ENCODE peak calls at places on chromosomes 16 and 17, in eight cellular contexts. L is MM.1S, W is endothelial cell of umbilical vein, N is mucosa of descending colon, Y is H1, O is ascending aorta, G is adrenal gland, D is right cardiac atrium. V is an unnamed sample. For H3K9me3, the result is how much of the 10 kb centered on the place peaks cover.

GRCh38 chr17:7955414-7956042 is 23.5 kb downstream of the CNTROB start:
- DNase-seq in L (no peak), W (no peak), N (no peak), Y (no peak), O (no peak), G (no peak), D (no peak), V (no peak)

GRCh38 chr16:10988164-10988803 is 43.9 kb downstream of the CLEC16A start:
- DNase-seq in L (no peak), W (no peak), N (no peak), Y (no peak), O (no peak), G (no peak), D (no peak), V (no peak)

GRCh38 chr17:75976175-75976848 is 2.7 kb downstream of the ACOX1 start:
- DNase-seq in L (no peak), W (no peak), N (peak), Y (no peak), O (no peak), G (no peak), D (no peak), V (no peak)

GRCh38 chr17:65807361-65807760 is 245.9 kb upstream of the AXIN2 start:
- DNase-seq in L (no peak), W (no peak), N (no peak), Y (no peak), O (no peak), G (no peak), D (no peak), V (no peak)

GRCh38 chr17:35736236-35736635 is 4.8 kb downstream of the RASL10B start:
- DNase-seq in L (no peak), W (no peak), N (no peak), Y (no peak), O (no peak), G (no peak), D (no peak), V (no peak)

GRCh38 chr17:42436401-42436800 is 13.3 kb upstream of the CAVIN1 start:
- DNase-seq in L (no peak), W (peak), N (no peak), Y (no peak), O (no peak), G (no peak), D (no peak), V (peak)

GRCh38 chr17:47884905-47885735 is 10.9 kb upstream of the SP2 start:
- DNase-seq in L (no peak), W (no peak), N (peak), Y (no peak), O (no peak), G (no peak), D (no peak), V (no peak)

GRCh38 chr17:27567563-27567859 is 63.5 kb upstream of the LGALS9 start:
- DNase-seq in L (no peak), W (no peak), N (no peak), Y (no peak), O (no peak), G (no peak), D (no peak), V (no peak)

GRCh38 chr16:85369741-85370528 is 243.2 kb upstream of the GSE1 start:
- DNase-seq in L (peak), W (no peak), N (peak), Y (no peak), O (no peak), G (peak), D (peak), V (peak)

GRCh38 chr17:73638556-73638955 is 5.7 kb downstream of the SDK2 start:
- DNase-seq in L (no peak), W (no peak), N (no peak), Y (no peak), O (no peak), G (no peak), D (no peak), V (no peak)

GRCh38 chr17:10182785-10183184 is 15.6 kb downstream of the GAS7 start:
- DNase-seq in L (no peak), W (no peak), N (no peak), Y (no peak), O (no peak), G (no peak), D (no peak), V (no peak)

GRCh38 chr17:1643293-1643998 is 2.1 kb downstream of the SCARF1 start:
- DNase-seq in L (peak), W (no peak), N (peak), Y (no peak), O (no peak), G (no peak), D (peak), V (no peak)

GRCh38 chr16:12390074-12390473 is 413.5 kb downstream of the SNX29 start:
- DNase-seq in L (no peak), W (no peak), N (no peak), Y (no peak), O (no peak), G (no peak), D (no peak), V (peak)

GRCh38 chr17:38724337-38724988 is 5.7 kb upstream of the CISD3 start:
- DNase-seq in L (no peak), W (peak), N (peak), Y (no peak), O (no peak), G (peak), D (peak), V (no peak)

GRCh38 chr17:77435272-77436057 is 294.7 kb downstream of the SEC14L1 start:
- DNase-seq in L (no peak), W (no peak), N (no peak), Y (no peak), O (no peak), G (no peak), D (no peak), V (no peak)

GRCh38 chr17:65678534-65678933 is 117.1 kb upstream of the AXIN2 start:
- DNase-seq in L (no peak), W (no peak), N (no peak), Y (no peak), O (no peak), G (no peak), D (no peak), V (no peak)

GRCh38 chr16:51524555-51525373 is 373.7 kb upstream of the SALL1 start:
- DNase-seq in L (no peak), W (no peak), N (no peak), Y (no peak), O (no peak), G (no peak), D (no peak), V (peak)

GRCh38 chr17:17080781-17081180 is 38.5 kb downstream of the MPRIP start:
- DNase-seq in L (no peak), W (no peak), N (no peak), Y (no peak), O (no peak), G (no peak), D (no peak), V (no peak)

GRCh38 chr17:40316571-40317344 is 7.8 kb downstream of the RARA start:
- DNase-seq in L (no peak), W (peak), N (no peak), Y (no peak), O (no peak), G (peak), D (peak), V (peak)

GRCh38 chr17:75589017-75589918 is 1.7 kb downstream of the MYO15B start:
- DNase-seq in L (peak), W (peak), N (peak), Y (peak), O (peak), G (peak), D (peak), V (peak)

GRCh38 chr16:23836404-23837291 is 865 bp downstream of the PRKCB start:
- DNase-seq in L (no peak), W (no peak), N (no peak), Y (no peak), O (no peak), G (no peak), D (peak), V (peak)
- H3K4me3 ChIP-seq in L (peak), W (no peak), N (peak), Y (peak), O (peak), G (no peak), D (peak), V (no peak)

GRCh38 chr16:5026664-5027063 is 7.1 kb downstream of the NAGPA start:
- DNase-seq in L (no peak), W (no peak), N (no peak), Y (no peak), O (no peak), G (no peak), D (no peak), V (no peak)
- H3K9me3 ChIP-seq in L (under half), W (under half), N (under half), Y (under half), O (under half), G (under half), D (under half), V (under half)

GRCh38 chr16:28998837-28999236 is 14.0 kb downstream of the LAT start:
- DNase-seq in L (no peak), W (no peak), N (no peak), Y (no peak), O (no peak), G (no peak), D (no peak), V (no peak)
- H3K4me3 ChIP-seq in L (no peak), W (no peak), N (no peak), Y (no peak), O (no peak), G (no peak), D (no peak), V (no peak)

GRCh38 chr17:50758524-50758923 is 8.8 kb downstream of the ANKRD40CL start:
- DNase-seq in L (no peak), W (no peak), N (no peak), Y (no peak), O (no peak), G (no peak), D (no peak), V (no peak)
- H3K9me3 ChIP-seq in L (under half), W (under half), N (under half), Y (under half), O (under half), G (under half), D (under half), V (under half)

DNA sequence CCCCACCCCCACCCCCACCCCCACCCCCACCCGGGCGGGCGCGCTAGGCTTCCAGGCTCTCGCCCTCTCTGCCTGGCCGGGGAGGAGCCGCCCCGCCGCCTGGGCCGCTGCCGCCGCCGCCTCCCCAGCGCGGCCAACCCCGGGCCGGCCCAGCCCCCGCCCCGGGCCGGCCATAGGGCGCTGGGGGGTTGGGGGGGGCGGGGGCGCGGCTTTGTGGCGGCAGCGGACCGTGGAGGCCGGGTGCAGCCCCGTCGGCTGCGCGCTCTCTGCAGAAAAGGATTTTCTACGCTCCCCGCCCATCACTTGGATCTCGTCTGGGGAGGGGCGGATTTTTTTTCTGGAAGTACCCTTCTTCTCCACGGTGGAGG is 230.9 kb downstream of the MRTFB start:
- DNase-seq in L (peak), W (peak), N (peak), Y (no peak), O (no peak), G (no peak), D (peak), V (peak)
- H3K4me3 ChIP-seq in L (peak), W (peak), N (peak), Y (peak), O (peak), G (peak), D (peak), V (peak)

DNA sequence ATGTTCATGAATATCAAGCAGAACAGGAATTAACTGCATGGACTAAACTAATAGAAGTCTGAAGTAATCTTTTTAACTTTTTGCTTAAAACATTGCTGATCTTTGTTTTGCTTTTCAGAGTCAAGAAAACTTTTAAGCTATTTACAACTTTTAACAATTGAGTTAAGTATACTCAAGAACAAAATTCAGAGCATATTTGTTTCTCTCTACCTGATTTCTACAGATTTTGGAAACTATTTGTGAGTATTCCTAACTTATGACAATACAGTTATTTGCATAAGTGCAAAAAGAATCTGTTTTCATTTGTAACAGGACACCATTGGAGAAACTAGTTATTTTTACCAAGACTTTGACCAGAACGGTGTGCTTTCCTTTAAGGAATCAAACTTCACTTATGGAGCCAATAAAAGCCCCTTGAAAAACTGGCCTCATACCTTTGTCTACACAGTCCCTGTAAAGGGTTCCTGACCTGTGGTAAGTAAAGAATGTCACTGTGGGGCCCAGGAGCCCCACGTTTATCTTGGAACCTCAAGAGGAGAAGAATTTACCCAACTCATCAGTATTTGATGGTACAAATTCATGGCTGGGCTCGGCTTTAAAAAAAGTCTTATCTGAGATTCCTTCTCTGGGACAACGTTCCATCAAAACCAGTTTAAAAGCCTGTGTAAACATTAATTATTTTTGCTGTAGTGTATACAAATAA is 11.3 kb upstream of the LDHD start:
- DNase-seq in L (no peak), W (no peak), N (no peak), Y (no peak), O (no peak), G (no peak), D (no peak), V (no peak)
- H3K9me3 ChIP-seq in L (under half), W (under half), N (under half), Y (under half), O (under half), G (under half), D (under half), V (under half)

V was measured in MG63.